ENCODE peak calls at places on chromosomes 6 and 20, in seven cellular contexts. W is coronary artery; X is CD8-positive, alpha-beta memory T cell; I is IMR-90; T is MM.1S; J is AG04450; U is uterus. L is an unnamed sample.

GRCh38 chr6:145036236-145036635 is 699.1 kb downstream of the EPM2A start:
- DNase-seq in U (no peak), J (no peak), T (no peak), I (peak), W (no peak), X (no peak), L (no peak)

GRCh38 chr6:43014434-43014909 is 423 bp downstream of the KLHDC3 start:
- DNase-seq in U (no peak), I (peak), T (no peak), J (no peak), W (no peak), X (no peak), L (no peak)

GRCh38 chr6:84805145-84805544 is 40.7 kb upstream of the TBX18 start:
- DNase-seq in W (no peak), J (no peak), X (no peak), I (no peak), U (no peak), T (no peak), L (no peak)

GRCh38 chr6:83872386-83873118 is 13.1 kb downstream of the CYB5R4 start:
- DNase-seq in U (no peak), T (no peak), X (no peak), I (peak), W (no peak), J (no peak), L (no peak)

GRCh38 chr6:65531545-65531944 is 175.5 kb downstream of the EYS start:
- DNase-seq in U (no peak), X (no peak), I (no peak), T (no peak), W (no peak), J (no peak), L (no peak)

GRCh38 chr6:161498881-161499280 is 225.0 kb upstream of the AGPAT4 start:
- DNase-seq in I (no peak), T (no peak), U (no peak), W (no peak), X (no peak), J (no peak), L (no peak)

GRCh38 chr6:129659590-129660345 is 50.2 kb downstream of the ARHGAP18 start:
- DNase-seq in X (no peak), T (no peak), W (no peak), U (no peak), J (no peak), I (peak), L (no peak)

GRCh38 chr6:83044211-83044768 is 21.4 kb downstream of the UBE3D start:
- DNase-seq in J (no peak), T (no peak), U (no peak), X (no peak), I (no peak), W (no peak), L (no peak)

GRCh38 chr6:5986847-5987246 is 19.9 kb downstream of the NRN1 start:
- DNase-seq in U (no peak), I (no peak), J (no peak), T (no peak), W (peak), X (no peak), L (no peak)

GRCh38 chr6:150451767-150452641 is 83.2 kb downstream of the IYD start:
- DNase-seq in U (no peak), J (no peak), T (no peak), W (peak), I (no peak), X (no peak), L (no peak)

GRCh38 chr20:5316188-5317158 is at the start of gene PROKR2:
- DNase-seq in I (no peak), U (no peak), T (no peak), X (no peak), J (no peak), W (no peak), L (no peak)

GRCh38 chr6:13068558-13069210 is 259.7 kb downstream of the TBC1D7 start:
- DNase-seq in W (no peak), U (no peak), T (peak), X (no peak), I (no peak), J (no peak), L (no peak)

GRCh38 chr6:24064106-24064505 is 61.9 kb upstream of the NRSN1 start:
- DNase-seq in J (no peak), I (no peak), W (no peak), X (no peak), T (peak), U (no peak), L (no peak)

GRCh38 chr6:1496836-1497592 is 107.6 kb downstream of the FOXF2 start:
- DNase-seq in T (no peak), X (no peak), U (no peak), J (no peak), I (no peak), W (no peak), L (no peak)

GRCh38 chr6:40524797-40525584 is 62.2 kb downstream of the LRFN2 start:
- DNase-seq in I (no peak), X (no peak), W (no peak), U (no peak), T (no peak), J (no peak), L (no peak)

GRCh38 chr6:160330621-160331020 is 17.6 kb upstream of the SLC22A3 start:
- DNase-seq in I (no peak), T (no peak), U (no peak), X (no peak), W (no peak), J (no peak), L (no peak)

GRCh38 chr6:128882991-128883571 is at the start of gene LAMA2:
- DNase-seq in J (peak), I (peak), W (peak), U (peak), X (no peak), T (no peak), L (peak)

GRCh38 chr6:147509900-147510299 is 1.4 kb downstream of the SAMD5 start:
- DNase-seq in J (no peak), W (no peak), I (no peak), X (no peak), T (no peak), U (no peak), L (no peak)

GRCh38 chr6:34301408-34301807 is 52.6 kb upstream of the SMIM29 start:
- DNase-seq in U (peak), W (peak), I (peak), X (no peak), T (no peak), J (peak), L (peak)

GRCh38 chr6:89375427-89375868 is 22.9 kb upstream of the UBE2J1 start:
- DNase-seq in X (peak), J (no peak), W (no peak), T (peak), U (no peak), I (no peak), L (peak)

GRCh38 chr6:26553739-26554668 is 15.8 kb downstream of the HMGN4 start:
- DNase-seq in W (peak), U (peak), X (peak), I (peak), T (peak), J (peak), L (peak)

GRCh38 chr6:7673063-7673536 is 52.8 kb upstream of the BMP6 start:
- DNase-seq in U (peak), W (no peak), J (no peak), I (peak), X (no peak), T (no peak), L (peak)

GRCh38 chr6:126811307-126811706 is 307.2 kb upstream of the RSPO3 start:
- DNase-seq in U (no peak), I (peak), X (no peak), T (no peak), W (no peak), J (no peak), L (no peak)

GRCh38 chr6:62150048-62150663 is 135.9 kb downstream of the KHDRBS2 start:
- DNase-seq in J (no peak), X (no peak), W (no peak), T (peak), U (no peak), I (peak), L (no peak)

GRCh38 chr6:170047813-170048212 is 243.1 kb downstream of the DLL1 start:
- DNase-seq in J (no peak), T (no peak), X (no peak), W (peak), I (no peak), U (no peak), L (no peak)

GRCh38 chr20:35300469-35301262 is 8.4 kb upstream of the FAM83C start:
- DNase-seq in J (no peak), I (no peak), X (no peak), U (no peak), W (no peak), T (no peak), L (no peak)
- H3K4me3 ChIP-seq in J (no peak), I (no peak), X (no peak), U (no peak), W (no peak), T (no peak), L (no peak)

DNA sequence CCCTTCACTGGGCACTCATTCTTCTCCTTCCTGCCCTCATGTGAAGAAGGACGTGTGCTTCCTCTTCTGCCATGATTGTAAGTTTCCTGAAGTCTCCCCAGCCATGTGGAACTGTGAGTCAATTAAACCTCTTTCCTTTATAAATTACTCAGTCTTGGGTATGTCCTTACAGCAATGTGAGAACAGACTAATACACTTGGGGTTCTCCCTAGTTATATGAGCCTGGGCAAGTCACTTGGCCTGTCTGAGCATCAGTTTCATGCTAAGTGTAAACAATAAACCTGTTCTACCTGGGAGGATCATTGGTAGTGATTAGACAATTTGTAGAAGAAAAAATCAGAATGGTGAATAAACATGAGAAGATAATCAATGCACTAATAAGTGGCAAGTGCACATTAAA is 162.2 kb upstream of the ARG1 start:
- DNase-seq in I (no peak), U (no peak), X (no peak), J (no peak), W (no peak), T (no peak), L (no peak)
- H3K4me3 ChIP-seq in I (no peak), U (no peak), X (no peak), J (no peak), W (no peak), T (no peak), L (no peak)

DNA sequence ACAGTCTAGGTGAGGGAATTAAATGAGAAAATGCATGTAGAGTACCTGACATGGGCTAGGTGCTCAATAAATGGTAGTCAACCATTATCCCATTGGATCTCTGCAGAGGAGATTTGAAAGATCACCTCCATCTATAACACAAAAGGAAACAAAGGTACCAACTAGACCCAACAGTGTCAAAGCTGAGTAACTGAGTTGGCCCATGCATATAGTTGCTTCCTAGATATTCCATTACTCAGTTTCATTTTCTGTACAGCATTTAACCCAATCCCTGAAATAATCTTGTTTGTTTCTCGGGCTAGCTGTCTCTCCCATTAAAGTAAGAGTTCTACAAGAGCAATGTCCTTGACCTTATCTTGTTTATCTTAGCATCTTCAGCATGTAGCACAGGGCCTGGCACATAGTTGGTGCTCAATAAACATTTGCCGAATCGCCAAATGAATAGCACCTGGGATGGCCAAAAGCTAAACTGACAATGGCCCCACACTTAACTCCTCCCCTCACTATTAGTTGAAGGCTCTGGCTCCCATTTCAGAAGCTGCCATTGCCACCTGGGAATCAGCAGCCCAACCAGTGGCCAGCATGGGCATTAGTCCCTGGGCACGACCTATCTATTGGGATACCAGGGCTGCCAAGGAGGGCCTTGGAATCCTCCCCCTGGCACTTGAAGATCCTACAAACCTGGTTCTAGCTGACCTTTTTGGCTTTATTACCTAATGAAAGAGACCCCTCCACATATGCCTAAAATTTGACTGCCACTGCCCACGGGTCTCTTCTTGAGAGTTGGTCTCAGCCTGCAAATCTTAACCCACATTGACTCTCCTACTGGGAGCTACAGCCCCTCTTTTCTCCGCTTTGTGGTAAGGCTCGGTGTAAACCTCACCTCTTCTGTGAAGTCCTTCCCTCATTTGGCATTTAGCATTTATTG is 22.6 kb downstream of the BCL2L1 start:
- DNase-seq in I (no peak), X (no peak), U (no peak), W (no peak), T (no peak), J (no peak), L (no peak)
- H3K4me3 ChIP-seq in I (no peak), X (no peak), U (no peak), W (no peak), T (no peak), J (no peak), L (no peak)

DNA sequence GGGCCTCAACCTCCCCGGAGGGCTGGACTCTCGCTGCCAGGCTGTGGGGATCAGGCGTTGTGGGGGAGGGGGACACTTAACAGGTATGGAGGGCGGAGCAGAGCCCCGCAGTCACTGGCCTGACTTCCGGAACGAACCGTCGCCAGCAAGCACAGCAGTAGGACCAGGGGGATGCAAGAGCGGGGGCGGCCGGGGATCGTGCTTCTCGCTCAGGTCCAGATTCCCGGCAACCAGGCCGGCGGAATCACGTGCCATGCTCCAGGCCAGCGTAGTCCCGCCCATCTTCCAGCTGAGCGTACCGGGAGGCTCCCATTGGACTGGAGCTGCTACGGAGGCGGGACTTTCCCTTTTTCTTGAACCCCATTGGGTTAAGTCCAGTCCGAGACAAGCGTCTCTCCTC is 10.0 kb upstream of the POU5F1 start:
- DNase-seq in T (peak), J (no peak), U (peak), I (no peak), X (peak), W (no peak), L (peak)
- H3K4me3 ChIP-seq in T (peak), J (peak), U (peak), I (no peak), X (peak), W (peak), L (peak)

GRCh38 chr20:64065973-64066341 is 3.0 kb downstream of the TCEA2 start:
- DNase-seq in J (no peak), T (peak), W (no peak), X (peak), I (peak), U (no peak), L (no peak)

GRCh38 chr20:64065062-64065972 is 2.3 kb downstream of the TCEA2 start:
- DNase-seq in X (no peak), T (peak), W (no peak), I (no peak), U (no peak), J (no peak), L (no peak)

GRCh38 chr20:64063389-64064144 is 569 bp downstream of the TCEA2 start:
- DNase-seq in W (no peak), U (no peak), X (no peak), T (no peak), J (no peak), I (no peak), L (peak)

GRCh38 chr20:64062596-64063388 is at the start of gene TCEA2:
- DNase-seq in U (peak), J (peak), I (peak), W (peak), T (peak), X (peak), L (peak)

DNA sequence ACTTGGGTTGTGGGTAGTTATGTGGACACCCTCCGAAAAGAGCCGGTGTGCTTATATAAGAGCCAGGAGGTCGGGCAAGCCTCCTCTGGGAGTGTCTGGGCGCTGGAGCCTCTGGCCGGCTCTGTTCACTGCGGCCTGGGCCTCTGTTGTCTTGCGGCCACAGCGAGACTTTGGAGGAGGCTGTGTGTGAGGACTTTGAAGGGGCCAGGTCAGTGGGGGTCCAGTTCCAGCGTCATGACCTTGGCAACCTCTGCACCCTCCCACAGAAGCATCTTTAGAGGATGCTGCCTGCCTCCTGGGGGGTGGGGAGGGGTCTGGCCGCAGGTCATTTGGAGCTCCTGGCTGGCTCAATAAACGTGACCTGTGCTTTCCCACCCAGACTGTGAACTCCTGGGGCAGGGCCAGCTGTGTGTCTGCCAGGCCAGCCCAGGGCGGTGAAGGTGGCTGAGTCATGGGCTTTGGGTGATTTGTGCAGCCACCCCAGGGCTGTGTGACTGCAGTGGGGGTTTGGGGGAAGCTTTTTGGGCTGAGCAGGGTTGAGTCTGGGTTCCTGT is 1.2 kb downstream of the TCEA2 start:
- DNase-seq in J (no peak), I (peak), X (no peak), T (no peak), U (no peak), W (no peak), L (no peak)
- H3K4me3 ChIP-seq in J (peak), I (peak), X (peak), T (peak), U (peak), W (peak), L (peak)

DNA sequence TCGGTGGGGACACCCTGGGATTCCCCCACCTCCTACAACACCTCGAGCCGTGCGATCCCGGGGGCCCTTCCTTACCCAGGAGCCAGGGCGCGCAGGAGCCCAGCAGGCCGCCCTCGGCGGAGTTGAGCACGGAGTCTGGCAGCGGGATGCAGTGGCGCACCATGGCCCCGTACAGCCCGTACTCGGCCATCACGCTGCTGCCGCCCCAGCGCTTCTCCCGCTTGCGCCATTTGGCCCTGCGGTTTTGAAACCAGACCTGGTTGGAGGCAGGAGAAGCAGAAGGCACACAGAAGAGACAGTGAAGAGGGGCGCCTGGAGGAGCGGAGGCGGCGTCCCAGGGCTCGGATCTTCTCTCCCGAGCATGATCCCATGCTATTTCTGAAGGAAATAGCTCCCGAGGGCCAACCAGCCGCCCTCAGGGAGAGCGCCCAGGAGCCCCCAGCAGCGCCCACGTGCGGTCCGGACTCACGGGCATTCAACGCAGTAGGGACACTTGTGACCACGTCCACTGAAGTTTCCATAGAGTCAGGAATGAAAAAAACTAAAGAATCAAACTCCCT is 4.3 kb downstream of the VSX1 start:
- DNase-seq in U (no peak), T (no peak), X (no peak), W (peak), I (peak), J (no peak), L (peak)
- H3K4me3 ChIP-seq in U (peak), T (no peak), X (no peak), W (peak), I (no peak), J (peak), L (peak)